ENCODE peak calls at places on chromosomes 3 and 15, in six cellular contexts. B, M, I, P, Y and U are unnamed samples.

GRCh38 chr15:74821091-74821789 is 5.2 kb upstream of the CPLX3 start:
- DNase-seq in I (no peak), Y (no peak), P (no peak), M (peak), B (no peak), U (peak)

GRCh38 chr3:42351221-42351620 is 59.2 kb downstream of the LYZL4 start:
- DNase-seq in B (peak), Y (peak), I (no peak), M (no peak), P (no peak), U (no peak)

GRCh38 chr3:8869613-8870012 is 93.7 kb downstream of the RAD18 start:
- DNase-seq in Y (peak), I (peak), M (peak), P (no peak), B (peak), U (no peak)

GRCh38 chr15:41115652-41116115 is 396 bp downstream of the INO80 start:
- DNase-seq in P (peak), Y (peak), B (peak), I (peak), M (peak), U (peak)

GRCh38 chr3:19065027-19065426 is 83.3 kb upstream of the KCNH8 start:
- DNase-seq in M (no peak), Y (no peak), B (no peak), P (no peak), I (no peak), U (peak)

GRCh38 chr3:8490079-8490552 is 11.5 kb upstream of the LMCD1 start:
- DNase-seq in M (peak), P (no peak), B (peak), Y (peak), I (no peak), U (no peak)

GRCh38 chr3:8421267-8421666 is 80.4 kb upstream of the LMCD1 start:
- DNase-seq in Y (no peak), B (no peak), I (no peak), M (no peak), P (no peak), U (peak)

GRCh38 chr3:98962189-98962930 is 60.9 kb upstream of the DCBLD2 start:
- DNase-seq in M (peak), I (no peak), B (peak), P (no peak), Y (peak), U (no peak)

GRCh38 chr3:87145553-87145952 is 81.6 kb upstream of the CHMP2B start:
- DNase-seq in B (no peak), I (no peak), M (peak), Y (no peak), P (no peak), U (peak)

GRCh38 chr3:171620825-171621434 is 160.7 kb upstream of the TNIK start:
- DNase-seq in I (no peak), M (peak), Y (peak), P (no peak), B (peak), U (no peak)

GRCh38 chr3:16338999-16339398 is 74.0 kb downstream of the OXNAD1 start:
- DNase-seq in M (peak), Y (peak), P (no peak), B (peak), I (no peak), U (no peak)

GRCh38 chr15:68220967-68221366 is 8.6 kb downstream of the CLN6 start:
- DNase-seq in Y (no peak), I (no peak), B (no peak), M (no peak), P (peak), U (no peak)

GRCh38 chr3:188807002-188807401 is 364.8 kb upstream of the TPRG1 start:
- DNase-seq in I (no peak), P (no peak), M (peak), B (peak), Y (peak), U (peak)

GRCh38 chr3:85758442-85758841 is 799.7 kb downstream of the CADM2 start:
- DNase-seq in Y (no peak), B (peak), I (no peak), M (peak), P (no peak), U (no peak)

GRCh38 chr3:195160257-195160898 is 110.6 kb downstream of the XXYLT1 start:
- DNase-seq in I (no peak), B (peak), P (no peak), Y (no peak), M (no peak), U (no peak)

GRCh38 chr15:57696146-57696545 is 10.4 kb upstream of the POLR2M start:
- DNase-seq in M (no peak), P (no peak), B (no peak), Y (no peak), I (no peak), U (peak)

GRCh38 chr3:139113231-139113749 is 68.6 kb upstream of the PRR23C start:
- DNase-seq in M (no peak), B (no peak), Y (no peak), P (no peak), I (no peak), U (no peak)

GRCh38 chr3:56700136-56700535 is 17.1 kb upstream of the TASOR start:
- DNase-seq in Y (no peak), B (no peak), I (no peak), P (no peak), M (peak), U (peak)

GRCh38 chr3:88195951-88196434 is 46.2 kb downstream of the C3orf38 start:
- DNase-seq in M (no peak), I (no peak), B (peak), P (peak), Y (peak), U (no peak)

GRCh38 chr3:148880681-148881080 is 15.6 kb downstream of the CPA3 start:
- DNase-seq in P (no peak), Y (no peak), B (peak), I (no peak), M (no peak), U (peak)

GRCh38 chr3:42443819-42444436 is 33.5 kb upstream of the LYZL4 start:
- DNase-seq in I (peak), P (peak), B (peak), Y (peak), M (peak), U (peak)

GRCh38 chr3:113431811-113432210 is 9.5 kb downstream of the CFAP44 start:
- DNase-seq in I (no peak), B (no peak), M (no peak), Y (no peak), P (no peak), U (no peak)

GRCh38 chr15:78024141-78024567 is 53.4 kb downstream of the TBC1D2B start:
- DNase-seq in Y (no peak), I (no peak), M (no peak), P (no peak), B (peak), U (no peak)

GRCh38 chr3:195511136-195511535 is 32.0 kb downstream of the PPP1R2 start:
- DNase-seq in P (no peak), Y (no peak), B (no peak), M (no peak), I (no peak), U (no peak)

GRCh38 chr3:173467501-173467900 is 70.0 kb downstream of the NLGN1 start:
- DNase-seq in I (no peak), B (no peak), P (no peak), M (no peak), Y (no peak), U (no peak)

GRCh38 chr15:45185069-45185779 is 2.5 kb downstream of the SHF start:
- DNase-seq in P (peak), I (no peak), M (no peak), Y (no peak), B (no peak), U (no peak)

GRCh38 chr3:43866529-43867353 is 176.0 kb downstream of the ABHD5 start:
- DNase-seq in M (peak), Y (peak), P (no peak), B (peak), I (no peak), U (no peak)

GRCh38 chr3:47112997-47113396 is 50.9 kb downstream of the SETD2 start:
- DNase-seq in Y (no peak), P (no peak), B (no peak), M (no peak), I (no peak), U (no peak)

GRCh38 chr15:40082195-40082868 is 26.3 kb downstream of the BMF start:
- DNase-seq in M (no peak), P (no peak), I (no peak), Y (no peak), B (no peak), U (no peak)

GRCh38 chr3:25661694-25662455 is 2.8 kb downstream of the TOP2B start:
- DNase-seq in B (peak), I (no peak), P (no peak), Y (no peak), M (no peak), U (no peak)

GRCh38 chr15:41001524-41001923 is 48.3 kb downstream of the CHAC1 start:
- DNase-seq in M (no peak), I (no peak), B (no peak), Y (no peak), P (no peak), U (no peak)

GRCh38 chr3:101629219-101629618 is 47.7 kb downstream of the ZBTB11 start:
- DNase-seq in Y (no peak), M (no peak), B (no peak), I (no peak), P (no peak), U (no peak)

DNA sequence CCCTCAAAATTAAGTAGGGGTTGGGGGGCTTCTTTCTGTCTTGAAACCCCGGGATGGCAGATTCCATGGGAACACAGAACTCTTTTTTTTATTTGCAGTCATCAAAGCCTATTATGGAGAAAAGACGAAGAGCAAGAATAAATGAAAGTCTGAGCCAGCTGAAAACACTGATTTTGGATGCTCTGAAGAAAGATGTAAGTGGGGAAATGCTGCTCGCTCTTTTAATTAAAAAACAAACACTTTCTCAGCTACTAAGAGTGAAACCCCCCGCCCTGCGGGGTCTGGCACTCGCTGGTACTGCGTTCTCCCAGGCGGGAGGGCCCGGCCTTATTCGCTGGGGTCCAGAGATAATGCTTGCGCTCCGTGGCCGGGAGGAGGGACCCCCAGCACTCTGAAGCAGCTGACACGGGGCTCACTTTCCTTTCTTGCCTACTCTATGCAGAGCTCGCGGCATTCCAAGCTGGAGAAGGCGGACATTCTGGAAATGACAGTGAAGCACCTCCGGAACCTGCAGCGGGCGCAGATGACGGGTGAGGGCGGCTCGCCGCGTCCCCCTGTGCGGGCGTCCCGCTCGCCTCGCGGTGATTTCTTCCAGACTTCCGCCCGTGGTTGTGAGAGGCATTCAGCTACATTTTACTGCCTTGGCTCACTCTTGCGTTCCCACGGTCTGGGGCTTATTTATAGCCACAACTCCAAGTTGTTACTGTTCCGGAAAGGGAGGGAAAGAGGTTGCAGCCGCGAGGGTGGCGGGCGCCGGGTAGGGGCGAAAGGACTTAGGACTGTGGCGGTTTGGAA is 768 bp downstream of the HES1 start:
- DNase-seq in P (no peak), B (peak), M (no peak), Y (peak), I (no peak), U (peak)
- TF ChIP-seq EZH2 in P (no peak), B (no peak), M (no peak), Y (no peak), I (no peak), U (no peak)

DNA sequence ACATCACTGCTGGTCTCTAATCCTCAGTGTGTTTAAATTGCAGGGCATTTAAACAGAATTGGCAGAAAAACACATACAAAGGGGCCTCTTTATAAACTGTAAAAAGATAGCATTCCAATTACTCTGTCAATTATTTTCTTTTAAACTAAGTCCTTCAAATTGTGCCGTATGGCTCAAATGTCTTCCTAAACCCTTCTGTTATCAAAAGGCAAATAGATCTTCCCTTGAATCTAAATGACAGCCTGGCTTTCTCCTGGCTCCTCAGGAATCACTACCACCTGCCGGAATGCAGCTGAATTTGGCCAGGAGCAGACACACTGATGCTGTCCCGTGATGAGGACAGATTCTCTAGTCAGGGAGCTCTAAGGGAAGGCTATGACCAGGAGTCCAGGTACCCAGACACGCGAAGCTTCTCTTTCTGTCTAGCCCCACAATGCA is 85.6 kb downstream of the IGF2BP2 start:
- DNase-seq in M (no peak), I (no peak), Y (no peak), B (no peak), P (no peak), U (peak)
- TF ChIP-seq EZH2 in M (no peak), I (no peak), Y (no peak), B (no peak), P (no peak), U (no peak)

DNA sequence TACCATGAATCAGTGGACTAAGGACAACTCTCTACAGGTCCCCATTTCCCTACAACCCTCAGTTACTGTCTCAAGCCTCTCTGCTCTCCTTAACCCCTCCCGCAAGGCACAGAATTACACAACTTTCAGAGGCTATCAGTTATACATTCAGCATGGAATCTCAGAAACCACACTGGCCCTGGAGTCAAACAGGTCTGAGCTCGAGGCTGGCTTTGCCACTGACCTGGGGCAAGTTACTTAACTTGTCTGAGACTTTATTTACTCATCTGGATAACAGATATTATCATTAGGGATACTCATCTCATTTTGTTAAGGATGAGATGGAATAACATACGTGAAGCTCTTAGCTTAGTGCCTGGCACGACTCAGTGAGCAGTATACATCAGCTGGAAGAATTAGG is 95.2 kb downstream of the WDR76 start:
- DNase-seq in M (peak), Y (no peak), P (no peak), I (no peak), B (peak), U (no peak)
- TF ChIP-seq EZH2 in M (no peak), Y (no peak), P (no peak), I (no peak), B (no peak), U (no peak)

DNA sequence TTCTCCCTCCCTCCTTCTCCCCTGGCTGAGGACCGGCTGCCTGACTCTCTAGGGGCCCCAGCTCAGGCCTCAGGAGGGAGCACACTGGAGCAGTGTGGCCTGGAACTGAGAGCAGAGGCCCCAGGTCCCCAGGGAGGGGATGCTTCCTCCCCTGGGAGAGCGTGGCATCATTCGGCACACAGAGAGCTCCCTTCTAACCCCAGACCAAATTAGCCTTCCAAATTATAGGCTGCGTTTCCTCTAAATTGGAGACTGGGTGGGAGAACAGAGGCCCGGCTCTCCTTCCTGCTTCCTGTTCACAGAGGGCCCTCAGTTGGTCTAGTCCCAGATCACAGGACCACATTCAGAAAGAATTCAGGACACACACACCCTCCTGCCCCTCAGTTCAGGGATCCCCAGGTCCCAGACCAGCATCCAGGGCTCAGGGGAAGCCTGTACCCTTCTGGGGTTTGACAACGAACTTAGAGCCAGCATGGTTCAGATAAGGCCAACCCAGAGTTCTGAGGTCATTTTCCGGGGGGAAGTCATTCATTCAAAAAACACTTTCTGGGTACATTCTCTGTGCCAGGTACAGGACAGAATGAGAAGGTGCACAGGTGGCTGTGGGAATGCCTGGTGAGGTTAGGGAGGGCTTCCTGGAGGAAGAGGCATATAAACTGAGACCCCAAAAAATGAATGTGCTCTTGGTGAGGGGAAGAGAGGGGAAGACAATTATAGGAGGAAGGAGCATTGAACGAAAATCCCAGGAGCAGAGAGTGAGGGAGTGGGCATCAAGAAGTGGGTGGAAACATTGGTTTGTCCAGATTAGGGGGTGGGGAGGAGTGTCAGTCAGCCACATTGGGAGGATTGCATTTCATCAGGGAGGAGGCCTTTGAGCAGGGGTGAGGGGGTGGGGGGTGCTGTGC is 28.4 kb upstream of the RPL29 start:
- DNase-seq in M (no peak), I (no peak), B (no peak), Y (no peak), P (no peak), U (no peak)
- TF ChIP-seq EZH2 in M (no peak), I (no peak), B (no peak), Y (no peak), P (no peak), U (no peak)

GRCh38 chr3:31873254-31873653 is 107.8 kb downstream of the OSBPL10 start:
- DNase-seq in Y (peak), P (no peak), I (no peak), B (peak), M (peak), U (no peak)
- TF ChIP-seq EZH2 in Y (no peak), P (no peak), I (no peak), B (no peak), M (no peak), U (no peak)

DNA sequence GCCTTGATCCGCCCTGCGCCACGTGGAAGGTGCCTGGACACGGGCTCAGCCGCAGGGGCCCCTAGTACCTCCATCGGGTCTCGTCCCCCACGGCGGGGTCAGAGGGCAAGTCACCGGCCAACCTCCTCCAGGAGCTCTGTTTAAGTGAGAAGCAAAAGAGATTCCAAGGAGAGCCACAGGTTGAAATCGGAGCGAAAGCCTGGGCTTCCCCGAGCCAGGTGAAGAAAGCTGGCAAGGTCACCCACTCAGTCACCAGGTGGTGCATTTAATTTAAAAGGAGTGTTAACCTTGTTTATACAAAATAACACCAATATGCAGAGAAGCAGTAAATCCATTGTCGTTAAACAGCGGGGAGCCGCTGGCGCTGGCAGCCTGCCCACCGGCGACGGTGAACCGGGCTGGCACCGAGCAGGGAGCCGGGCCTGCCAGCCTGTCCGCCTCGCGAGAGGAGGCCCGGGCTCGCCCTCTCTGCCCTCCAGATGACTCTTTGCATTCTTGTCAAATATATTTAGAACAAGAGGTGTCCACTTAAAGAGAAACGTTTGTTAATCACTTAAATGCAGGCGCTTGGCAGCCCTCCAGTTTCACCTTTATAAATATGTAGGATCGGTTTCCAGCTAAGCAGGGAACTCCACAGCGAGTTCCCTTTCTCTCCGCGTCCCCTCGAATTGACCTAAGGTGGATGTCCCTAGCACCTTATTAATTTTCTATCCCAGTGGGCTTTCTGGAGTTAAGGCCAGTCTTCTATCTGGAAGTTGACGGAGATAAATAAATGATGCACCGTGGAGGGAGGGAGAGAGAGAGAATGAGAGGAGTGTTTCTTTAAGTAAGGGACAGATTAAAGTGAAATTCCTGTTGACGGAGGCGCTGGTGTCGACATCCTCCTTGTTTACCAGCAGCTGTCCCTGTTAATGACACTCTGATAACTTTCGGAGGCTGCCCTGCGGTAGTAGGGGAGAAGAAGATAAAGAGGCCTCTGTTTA is 277.2 kb upstream of the NR2F2 start:
- DNase-seq in B (peak), M (peak), Y (peak), P (peak), I (no peak), U (peak)
- TF ChIP-seq EZH2 in B (no peak), M (no peak), Y (no peak), P (no peak), I (no peak), U (peak)

GRCh38 chr3:50193746-50194127 is 2.3 kb downstream of the GNAT1 start:
- DNase-seq in Y (no peak), B (no peak), M (no peak), P (no peak), I (no peak), U (no peak)

GRCh38 chr3:50195501-50196252 is 4.3 kb downstream of the GNAT1 start:
- DNase-seq in P (no peak), B (no peak), I (no peak), M (peak), Y (no peak), U (no peak)

GRCh38 chr3:50194903-50195500 is 3.6 kb downstream of the GNAT1 start:
- DNase-seq in P (peak), M (no peak), B (no peak), Y (no peak), I (no peak), U (peak)

GRCh38 chr3:50193286-50193685 is 1.9 kb downstream of the GNAT1 start:
- DNase-seq in B (no peak), P (no peak), M (no peak), Y (no peak), I (no peak), U (no peak)

GRCh38 chr3:50194128-50194902 is 2.9 kb downstream of the GNAT1 start:
- DNase-seq in I (no peak), P (peak), Y (peak), M (peak), B (peak), U (peak)
- TF ChIP-seq EZH2 in I (peak), P (no peak), Y (peak), M (no peak), B (peak), U (no peak)

GRCh38 chr3:137770066-137770805 is 6.1 kb downstream of the SOX14 start:
- DNase-seq in Y (no peak), M (no peak), B (no peak), I (no peak), P (no peak), U (peak)
- TF ChIP-seq EZH2 in Y (peak), M (no peak), B (peak), I (peak), P (no peak), U (peak)